ENCODE peak calls at places on chromosomes 1 and 21, in eight cellular contexts. Q is cardiac muscle cell, K is breast epithelium, S is substantia nigra, H is right atrium auricular region, F is PC-3, E is AG09309, N is D341Med. W is an unnamed sample.

GRCh38 chr1:180270767-180271639 is 40.9 kb downstream of the LHX4 start:
- DNase-seq in S (no peak), E (no peak), Q (no peak), F (no peak), N (peak; percentile 41), K (no peak), H (peak; percentile 51), W (no peak)

GRCh38 chr1:156511656-156512055 is 11.1 kb upstream of the MEF2D start:
- DNase-seq in E (no peak), N (no peak), H (no peak), F (peak; percentile 16), S (no peak), K (no peak), Q (no peak), W (no peak)

GRCh38 chr1:89945852-89946476 is 48.9 kb upstream of the ZNF326 start:
- DNase-seq in F (peak; percentile 73), H (no peak), N (no peak), Q (no peak), E (no peak), S (no peak), K (no peak), W (no peak)

GRCh38 chr1:222861057-222861456 is 46.2 kb downstream of the DISP1 start:
- DNase-seq in F (no peak), K (no peak), E (no peak), S (no peak), N (no peak), Q (no peak), H (no peak), W (no peak)

GRCh38 chr21:44092201-44092600 is 15.0 kb upstream of the PWP2 start:
- DNase-seq in S (no peak), N (no peak), Q (no peak), E (no peak), K (peak; percentile 12), H (peak; percentile 26), F (no peak), W (no peak)

GRCh38 chr1:41513388-41513745 is 28.9 kb upstream of the EDN2 start:
- DNase-seq in K (no peak), N (peak; percentile 53), Q (no peak), F (no peak), E (no peak), S (no peak), H (no peak), W (no peak)

GRCh38 chr1:200174525-200174924 is 147.0 kb downstream of the NR5A2 start:
- DNase-seq in H (no peak), S (no peak), N (no peak), K (no peak), E (no peak), F (no peak), Q (no peak), W (no peak)

GRCh38 chr1:11138952-11139351 is 39.3 kb upstream of the EXOSC10 start:
- DNase-seq in Q (no peak), H (no peak), F (peak; percentile 75), N (no peak), S (no peak), K (no peak), E (no peak), W (no peak)

GRCh38 chr21:29217818-29218252 is 80.9 kb upstream of the BACH1 start:
- DNase-seq in N (no peak), S (no peak), K (no peak), E (peak; percentile 95), F (peak; percentile 98), Q (no peak), H (no peak), W (no peak)

GRCh38 chr1:72060466-72060865 is 221.9 kb downstream of the NEGR1 start:
- DNase-seq in Q (no peak), E (no peak), K (no peak), S (no peak), F (no peak), H (no peak), N (no peak), W (no peak)

GRCh38 chr21:33495743-33496142 is 4.2 kb upstream of the DNAJC28 start:
- DNase-seq in Q (no peak), N (no peak), H (no peak), E (no peak), K (no peak), S (no peak), F (no peak), W (no peak)

GRCh38 chr1:8384088-8384487 is 66.2 kb downstream of the SLC45A1 start:
- DNase-seq in E (no peak), F (no peak), N (no peak), S (no peak), Q (no peak), K (no peak), H (no peak), W (no peak)

GRCh38 chr1:1156140-1157032 is 17.3 kb upstream of the TTLL10 start:
- DNase-seq in K (no peak), F (no peak), Q (no peak), E (no peak), H (no peak), S (no peak), N (no peak), W (no peak)